ENCODE peak calls at places on chromosomes 13 and 19, in seven cellular contexts. W is foreskin fibroblast; U is stimulated activated CD4-positive, alpha-beta T cell treated with anti-CD3 and anti-CD28 coated beads, Interleukin-4, amount 100 ng/mL, for 24 hours; R is nephron progenitor cell; N is NCI-H1092; D is cardiac muscle cell; M is IMR-90. S is an unnamed sample.

GRCh38 chr13:72255908-72256307 is 388.9 kb upstream of the DACH1 start:
- DNase-seq in U (no peak), D (peak), R (peak), M (no peak), W (peak), N (peak), S (no peak)

GRCh38 chr13:25928941-25929505 is 122.8 kb downstream of the SHISA2 start:
- DNase-seq in W (no peak), D (no peak), U (no peak), N (no peak), R (no peak), M (no peak), S (peak)

GRCh38 chr19:53294786-53295441 is 27.4 kb upstream of the VN1R4 start:
- DNase-seq in N (no peak), U (no peak), R (no peak), M (no peak), W (peak), D (no peak), S (no peak)

GRCh38 chr19:51258165-51258564 is 7.3 kb downstream of the SIGLECL1 start:
- DNase-seq in R (no peak), W (no peak), D (no peak), M (no peak), N (no peak), U (no peak), S (no peak)

GRCh38 chr19:2627319-2627829 is 75.1 kb downstream of the GNG7 start:
- DNase-seq in U (peak), W (peak), D (no peak), N (peak), M (peak), R (no peak), S (no peak)

GRCh38 chr19:38657633-38658222 is 10.3 kb downstream of the ACTN4 start:
- DNase-seq in R (no peak), M (peak), W (peak), D (no peak), U (peak), N (no peak), S (peak)

GRCh38 chr19:17847538-17848366 is at the start of gene JAK3:
- DNase-seq in U (peak), N (peak), D (peak), M (peak), R (peak), W (peak), S (peak)

GRCh38 chr13:20188649-20189553 is 3.8 kb downstream of the GJB2 start:
- DNase-seq in M (no peak), U (no peak), R (no peak), D (no peak), N (no peak), W (no peak), S (no peak)

GRCh38 chr19:15180451-15181390 is 20.1 kb downstream of the NOTCH3 start:
- DNase-seq in W (no peak), R (peak), D (peak), N (no peak), M (no peak), U (no peak), S (no peak)

GRCh38 chr13:114111577-114111976 is 20.8 kb downstream of the RASA3 start:
- DNase-seq in D (no peak), N (no peak), M (peak), R (no peak), W (peak), U (no peak), S (no peak)

GRCh38 chr19:33437351-33438015 is 64.0 kb downstream of the CEBPG start:
- DNase-seq in M (no peak), R (no peak), W (no peak), N (no peak), D (no peak), U (no peak), S (no peak)

GRCh38 chr13:46386996-46387851 is at the start of gene RUBCNL:
- DNase-seq in D (peak), U (peak), W (peak), N (no peak), M (no peak), R (peak), S (no peak)

GRCh38 chr13:23509781-23510543 is 60.2 kb upstream of the TNFRSF19 start:
- DNase-seq in W (peak), U (no peak), D (peak), M (peak), N (no peak), R (no peak), S (no peak)

GRCh38 chr13:46668302-46668720 is 115.3 kb downstream of the LRCH1 start:
- DNase-seq in U (no peak), M (peak), W (peak), R (no peak), N (no peak), D (no peak), S (peak)

GRCh38 chr19:7799640-7800355 is 30.2 kb upstream of the EVI5L start:
- DNase-seq in U (peak), D (peak), R (peak), N (peak), W (peak), M (peak), S (peak)

GRCh38 chr19:38728752-38729541 is 15.3 kb downstream of the CAPN12 start:
- DNase-seq in N (no peak), M (no peak), R (no peak), U (no peak), W (no peak), D (no peak), S (no peak)

GRCh38 chr13:75181906-75182305 is 300.1 kb downstream of the TBC1D4 start:
- DNase-seq in W (peak), U (no peak), R (no peak), N (no peak), M (peak), D (no peak), S (peak)

GRCh38 chr19:41323430-41324125 is 13.6 kb downstream of the CCDC97 start:
- DNase-seq in D (no peak), U (no peak), M (peak), W (peak), R (peak), N (no peak), S (no peak)